ENCODE peak calls at places on chromosomes 1 and 21, in seven cellular contexts. V, W, C, Z, D, H and B are unnamed samples.

GRCh38 chr1:17544951-17545350 is 5.5 kb downstream of the ARHGEF10L start:
- DNase-seq in V (no peak), W (no peak), C (no peak), Z (no peak), D (no peak), H (no peak), B (no peak)

GRCh38 chr1:31778763-31779488 is 14.8 kb upstream of the ADGRB2 start:
- DNase-seq in V (no peak), W (no peak), C (no peak), Z (no peak), D (no peak), H (no peak), B (no peak)

GRCh38 chr1:70714149-70714548 is 303.1 kb downstream of the CTH start:
- DNase-seq in V (no peak), W (no peak), C (no peak), Z (no peak), D (no peak), H (no peak), B (no peak)

GRCh38 chr1:32741067-32741416 is 38.5 kb upstream of the SYNC start:
- DNase-seq in V (no peak), W (no peak), C (no peak), Z (no peak), D (no peak), H (no peak), B (no peak)

GRCh38 chr1:219773775-219774174 is 154.6 kb downstream of the SLC30A10 start:
- DNase-seq in V (no peak), W (no peak), C (no peak), Z (no peak), D (peak; percentile 47), H (no peak), B (no peak)

GRCh38 chr1:229105109-229105508 is 165.8 kb upstream of the RAB4A start:
- DNase-seq in V (no peak), W (no peak), C (no peak), Z (peak; percentile 72), D (no peak), H (no peak), B (no peak)

GRCh38 chr1:67853704-67854103 is 20.4 kb upstream of the GNG12 start:
- DNase-seq in V (no peak), W (no peak), C (no peak), Z (no peak), D (peak; percentile 29), H (no peak), B (peak; percentile 77)

GRCh38 chr1:29159773-29160172 is 21.9 kb downstream of the SRSF4 start:
- DNase-seq in V (no peak), W (no peak), C (no peak), Z (no peak), D (no peak), H (no peak), B (no peak)

GRCh38 chr1:223329664-223330420 is 34.1 kb downstream of the SUSD4 start:
- DNase-seq in V (no peak), W (no peak), C (no peak), Z (no peak), D (no peak), H (no peak), B (peak; percentile 59)

GRCh38 chr1:85327759-85328158 is 51.3 kb upstream of the BCL10 start:
- DNase-seq in V (no peak), W (no peak), C (no peak), Z (no peak), D (no peak), H (no peak), B (no peak)

GRCh38 chr1:166129006-166129405 is 37.8 kb downstream of the FAM78B start:
- DNase-seq in V (no peak), W (no peak), C (no peak), Z (no peak), D (no peak), H (no peak), B (no peak)

GRCh38 chr1:50971748-50972305 is 1.8 kb downstream of the CDKN2C start:
- DNase-seq in V (no peak), W (no peak), C (no peak), Z (no peak), D (no peak), H (no peak), B (no peak)

GRCh38 chr1:197439708-197440107 is 171.7 kb downstream of the CRB1 start:
- DNase-seq in V (no peak), W (no peak), C (no peak), Z (no peak), D (no peak), H (no peak), B (no peak)

GRCh38 chr1:21344098-21344749 is 54.0 kb upstream of the ECE1 start:
- DNase-seq in V (no peak), W (no peak), C (no peak), Z (no peak), D (no peak), H (no peak), B (no peak)

GRCh38 chr1:21341022-21341421 is 50.8 kb upstream of the ECE1 start:
- DNase-seq in V (no peak), W (no peak), C (no peak), Z (no peak), D (no peak), H (no peak), B (no peak)

GRCh38 chr1:21344750-21345443 is 54.6 kb upstream of the ECE1 start:
- DNase-seq in V (no peak), W (no peak), C (no peak), Z (no peak), D (peak; percentile 36), H (no peak), B (no peak)

GRCh38 chr1:21341517-21342078 is 51.3 kb upstream of the ECE1 start:
- DNase-seq in V (no peak), W (no peak), C (no peak), Z (no peak), D (no peak), H (no peak), B (no peak)

GRCh38 chr1:21342961-21343838 is 52.9 kb upstream of the ECE1 start:
- DNase-seq in V (no peak), W (no peak), C (no peak), Z (no peak), D (peak; percentile 23), H (no peak), B (no peak)
- H3K4me3 ChIP-seq in V (peak overlapping the region; percentile 93), W (peak overlapping the region; percentile 86), C (peak overlapping the region; percentile 80), Z (peak overlapping the region; percentile 90), D (no peak overlapping the region), H (no peak overlapping the region), B (peak overlapping the region; percentile 74)

GRCh38 chr1:222195857-222196256 is 352.0 kb downstream of the HHIPL2 start:
- DNase-seq in V (no peak), W (no peak), C (no peak), Z (no peak), D (no peak), H (no peak), B (no peak)
- H3K4me3 ChIP-seq in V (no peak overlapping the region), W (no peak overlapping the region), C (no peak overlapping the region), Z (no peak overlapping the region), D (no peak overlapping the region), H (no peak overlapping the region), B (no peak overlapping the region)

GRCh38 chr1:45501502-45501859 is 1.4 kb downstream of the MMACHC start:
- DNase-seq in V (no peak), W (no peak), C (no peak), Z (peak; percentile 16), D (no peak), H (no peak), B (no peak)
- H3K4me3 ChIP-seq in V (peak overlapping the region; percentile 60), W (no peak overlapping the region), C (no peak overlapping the region), Z (no peak overlapping the region), D (peak overlapping the region; percentile 71), H (no peak overlapping the region), B (no peak overlapping the region)

GRCh38 chr21:36966066-36966845 is at the start of gene HLCS:
- DNase-seq in V (peak; percentile 62), W (no peak), C (peak; percentile 60), Z (peak; percentile 85), D (peak; percentile 91), H (no peak), B (peak; percentile 68)

GRCh38 chr21:36964398-36964797 is 2.1 kb downstream of the HLCS start:
- DNase-seq in V (no peak), W (no peak), C (no peak), Z (no peak), D (peak; percentile 4), H (no peak), B (no peak)

GRCh38 chr21:36966846-36967657 is 583 bp upstream of the HLCS start:
- DNase-seq in V (no peak), W (no peak), C (no peak), Z (no peak), D (peak; percentile 19), H (no peak), B (no peak)

GRCh38 chr21:36965720-36966065 is 776 bp downstream of the HLCS start:
- DNase-seq in V (no peak), W (no peak), C (no peak), Z (no peak), D (peak; percentile 27), H (no peak), B (no peak)

GRCh38 chr21:36964832-36965719 is 1.4 kb downstream of the HLCS start:
- DNase-seq in V (no peak), W (no peak), C (no peak), Z (no peak), D (peak; percentile 5), H (no peak), B (no peak)
- H3K4me3 ChIP-seq in V (peak overlapping the region; percentile 54), W (peak overlapping the region; percentile 75), C (peak overlapping the region; percentile 65), Z (peak overlapping the region; percentile 97), D (peak overlapping the region; percentile 73), H (peak overlapping the region; percentile 75), B (peak overlapping the region; percentile 80)

GRCh38 chr21:46491553-46491952 is 32.9 kb downstream of the DIP2A start:
- DNase-seq in V (no peak), W (no peak), C (no peak), Z (no peak), D (no peak), H (no peak), B (no peak)
- H3K4me3 ChIP-seq in V (no peak overlapping the region), W (no peak overlapping the region), C (no peak overlapping the region), Z (no peak overlapping the region), D (no peak overlapping the region), H (no peak overlapping the region), B (no peak overlapping the region)

GRCh38 chr1:225926551-225927113 is 2.6 kb upstream of the PYCR2 start:
- DNase-seq in V (no peak), W (no peak), C (no peak), Z (no peak), D (no peak), H (no peak), B (no peak)
- H3K4me3 ChIP-seq in V (no peak overlapping the region), W (no peak overlapping the region), C (no peak overlapping the region), Z (no peak overlapping the region), D (no peak overlapping the region), H (no peak overlapping the region), B (no peak overlapping the region)

DNA sequence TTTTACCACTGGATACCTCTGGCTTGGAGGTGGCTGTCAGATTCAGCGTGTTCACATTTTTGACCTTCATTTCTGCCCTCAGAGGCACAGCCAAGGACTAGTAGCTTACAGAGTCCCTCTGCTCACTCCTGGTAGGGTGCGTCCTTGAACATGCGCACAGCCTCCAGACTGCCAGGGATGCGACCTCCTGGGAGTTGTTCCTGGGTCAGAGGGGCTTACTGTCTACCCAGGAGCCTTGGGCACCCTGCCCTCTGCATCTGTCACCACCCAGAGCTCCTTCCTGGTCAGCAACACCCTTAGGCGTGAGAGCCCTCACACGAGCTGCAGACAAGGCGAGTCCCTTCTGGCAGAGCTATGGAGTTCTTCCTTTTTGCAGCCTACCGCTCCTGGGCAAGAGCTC is 1.7 kb downstream of the SLX9 start:
- DNase-seq in V (no peak), W (no peak), C (peak; percentile 13), Z (no peak), D (no peak), H (no peak), B (no peak)
- H3K4me3 ChIP-seq in V (no peak overlapping the region), W (no peak overlapping the region), C (no peak overlapping the region), Z (no peak overlapping the region), D (no peak overlapping the region), H (no peak overlapping the region), B (no peak overlapping the region)

GRCh38 chr1:224340711-224341384 is 10.9 kb upstream of the NVL start:
- DNase-seq in V (no peak), W (no peak), C (no peak), Z (no peak), D (peak; percentile 48), H (no peak), B (peak; percentile 8)
- H3K4me3 ChIP-seq in V (peak overlapping the region; percentile 34), W (peak overlapping the region; percentile 64), C (peak overlapping the region; percentile 39), Z (peak overlapping the region; percentile 72), D (peak overlapping the region; percentile 63), H (peak overlapping the region; percentile 16), B (peak overlapping the region; percentile 63)